ENCODE peak calls at places on chromosome 9, in seven cellular contexts. One of them, this sample, is unnamed.

GRCh38 chr9:99103909-99104458 is 929 bp upstream of the TGFBR1 start:
- DNase-seq in CD4-positive, alpha-beta memory T cell: no peak
- DNase-seq in body of pancreas: no peak
- DNase-seq in dorsolateral prefrontal cortex: peak
- DNase-seq in A549: no peak
- DNase-seq in psoas muscle: peak
- DNase-seq in heart left ventricle: no peak
- DNase-seq in this sample: no peak

GRCh38 chr9:109880276-109881169 is 100.5 kb downstream of the PALM2AKAP2 start:
- DNase-seq in heart left ventricle: no peak
- DNase-seq in CD4-positive, alpha-beta memory T cell: peak
- DNase-seq in psoas muscle: no peak
- DNase-seq in body of pancreas: no peak
- DNase-seq in A549: peak
- DNase-seq in dorsolateral prefrontal cortex: no peak
- DNase-seq in this sample: no peak

GRCh38 chr9:134618823-134619454 is 22.7 kb upstream of the COL5A1 start:
- DNase-seq in body of pancreas: peak
- DNase-seq in dorsolateral prefrontal cortex: no peak
- DNase-seq in psoas muscle: no peak
- DNase-seq in CD4-positive, alpha-beta memory T cell: no peak
- DNase-seq in A549: no peak
- DNase-seq in heart left ventricle: peak
- DNase-seq in this sample: no peak

GRCh38 chr9:27572566-27572917 is 739 bp downstream of the C9orf72 start:
- DNase-seq in CD4-positive, alpha-beta memory T cell: peak
- DNase-seq in dorsolateral prefrontal cortex: no peak
- DNase-seq in heart left ventricle: no peak
- DNase-seq in body of pancreas: peak
- DNase-seq in psoas muscle: no peak
- DNase-seq in A549: no peak
- DNase-seq in this sample: peak

GRCh38 chr9:90053027-90053426 is 448.2 kb downstream of the GADD45G start:
- DNase-seq in psoas muscle: no peak
- DNase-seq in dorsolateral prefrontal cortex: no peak
- DNase-seq in CD4-positive, alpha-beta memory T cell: no peak
- DNase-seq in heart left ventricle: no peak
- DNase-seq in body of pancreas: no peak
- DNase-seq in A549: no peak
- DNase-seq in this sample: no peak

GRCh38 chr9:89658401-89658800 is 53.6 kb downstream of the GADD45G start:
- DNase-seq in A549: no peak
- DNase-seq in dorsolateral prefrontal cortex: no peak
- DNase-seq in body of pancreas: no peak
- DNase-seq in heart left ventricle: no peak
- DNase-seq in psoas muscle: no peak
- DNase-seq in CD4-positive, alpha-beta memory T cell: no peak
- DNase-seq in this sample: no peak

GRCh38 chr9:74041588-74041987 is 455.5 kb upstream of the RORB start:
- DNase-seq in CD4-positive, alpha-beta memory T cell: no peak
- DNase-seq in psoas muscle: no peak
- DNase-seq in A549: no peak
- DNase-seq in heart left ventricle: no peak
- DNase-seq in body of pancreas: no peak
- DNase-seq in dorsolateral prefrontal cortex: no peak
- DNase-seq in this sample: no peak

GRCh38 chr9:134356496-134357470 is 30.5 kb downstream of the RXRA start:
- DNase-seq in body of pancreas: peak
- DNase-seq in A549: no peak
- DNase-seq in psoas muscle: no peak
- DNase-seq in CD4-positive, alpha-beta memory T cell: no peak
- DNase-seq in heart left ventricle: no peak
- DNase-seq in dorsolateral prefrontal cortex: no peak
- DNase-seq in this sample: no peak

GRCh38 chr9:121765021-121765950 is 113.9 kb downstream of the DAB2IP start:
- DNase-seq in psoas muscle: peak
- DNase-seq in heart left ventricle: peak
- DNase-seq in A549: no peak
- DNase-seq in body of pancreas: peak
- DNase-seq in dorsolateral prefrontal cortex: no peak
- DNase-seq in CD4-positive, alpha-beta memory T cell: no peak
- DNase-seq in this sample: no peak

GRCh38 chr9:8963882-8964281 is 1164.3 kb upstream of the DMAC1 start:
- DNase-seq in CD4-positive, alpha-beta memory T cell: no peak
- DNase-seq in A549: no peak
- DNase-seq in dorsolateral prefrontal cortex: no peak
- DNase-seq in body of pancreas: no peak
- DNase-seq in heart left ventricle: no peak
- DNase-seq in psoas muscle: no peak
- DNase-seq in this sample: no peak

GRCh38 chr9:127535834-127536233 is 76.2 kb upstream of the STXBP1 start:
- DNase-seq in psoas muscle: no peak
- DNase-seq in dorsolateral prefrontal cortex: no peak
- DNase-seq in heart left ventricle: no peak
- DNase-seq in body of pancreas: peak
- DNase-seq in CD4-positive, alpha-beta memory T cell: no peak
- DNase-seq in A549: no peak
- DNase-seq in this sample: no peak
- H3K27ac ChIP-seq in psoas muscle: no peak
- H3K27ac ChIP-seq in dorsolateral prefrontal cortex: no peak
- H3K27ac ChIP-seq in heart left ventricle: no peak
- H3K27ac ChIP-seq in body of pancreas: peak
- H3K27ac ChIP-seq in CD4-positive, alpha-beta memory T cell: no peak
- H3K27ac ChIP-seq in A549: peak
- H3K27ac ChIP-seq in this sample: peak

GRCh38 chr9:87502446-87503232 is 5.0 kb downstream of the DAPK1 start:
- DNase-seq in psoas muscle: no peak
- DNase-seq in CD4-positive, alpha-beta memory T cell: no peak
- DNase-seq in heart left ventricle: no peak
- DNase-seq in body of pancreas: peak
- DNase-seq in dorsolateral prefrontal cortex: no peak
- DNase-seq in A549: no peak
- DNase-seq in this sample: no peak
- H3K27ac ChIP-seq in psoas muscle: no peak
- H3K27ac ChIP-seq in CD4-positive, alpha-beta memory T cell: no peak
- H3K27ac ChIP-seq in heart left ventricle: peak
- H3K27ac ChIP-seq in body of pancreas: peak
- H3K27ac ChIP-seq in dorsolateral prefrontal cortex: no peak
- H3K27ac ChIP-seq in A549: peak
- H3K27ac ChIP-seq in this sample: no peak

DNA sequence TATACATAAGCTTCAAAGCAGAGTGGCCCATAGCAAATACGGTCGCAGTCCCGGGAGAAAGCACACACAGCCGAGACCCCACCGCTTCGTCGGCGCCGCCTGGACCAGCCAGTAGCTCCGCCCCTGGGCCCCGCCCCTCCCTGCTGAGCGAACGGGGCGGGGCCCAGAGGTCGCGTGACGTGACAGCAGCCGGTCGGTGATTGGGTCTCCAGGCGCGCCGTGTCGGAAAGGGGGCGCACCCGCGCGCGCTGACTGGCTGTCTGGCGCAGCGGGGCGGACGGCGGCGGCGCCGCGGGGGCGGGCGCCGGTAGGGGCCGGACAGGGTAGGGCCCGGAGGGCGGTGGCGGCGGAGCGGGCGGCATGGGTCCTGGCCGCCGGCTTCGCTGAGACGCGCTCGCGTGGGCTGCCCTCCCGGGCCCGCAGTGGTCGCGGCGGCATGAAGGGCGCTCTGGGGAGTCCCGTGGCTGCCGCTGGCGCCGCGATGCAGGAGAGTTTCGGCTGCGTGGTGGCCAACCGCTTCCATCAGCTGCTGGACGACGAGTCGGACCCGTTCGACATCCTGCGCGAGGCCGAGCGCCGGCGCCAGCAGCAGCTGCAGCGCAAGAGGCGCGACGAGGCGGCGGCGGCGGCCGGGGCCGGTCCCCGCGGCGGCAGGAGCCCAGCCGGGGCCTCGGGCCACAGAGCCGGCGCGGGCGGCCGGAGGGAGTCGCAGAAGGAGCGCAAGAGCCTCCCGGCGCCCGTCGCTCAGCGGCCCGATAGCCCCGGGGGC is at the start of gene HABP4:
- DNase-seq in dorsolateral prefrontal cortex: peak
- DNase-seq in A549: peak
- DNase-seq in psoas muscle: peak
- DNase-seq in heart left ventricle: peak
- DNase-seq in CD4-positive, alpha-beta memory T cell: peak
- DNase-seq in body of pancreas: peak
- DNase-seq in this sample: peak
- H3K27ac ChIP-seq in dorsolateral prefrontal cortex: peak
- H3K27ac ChIP-seq in A549: peak
- H3K27ac ChIP-seq in psoas muscle: peak
- H3K27ac ChIP-seq in heart left ventricle: peak
- H3K27ac ChIP-seq in CD4-positive, alpha-beta memory T cell: peak
- H3K27ac ChIP-seq in body of pancreas: peak
- H3K27ac ChIP-seq in this sample: peak

GRCh38 chr9:92481029-92481633 is 1.2 kb downstream of the ASPN start:
- DNase-seq in body of pancreas: no peak
- DNase-seq in heart left ventricle: no peak
- DNase-seq in A549: no peak
- DNase-seq in dorsolateral prefrontal cortex: no peak
- DNase-seq in CD4-positive, alpha-beta memory T cell: no peak
- DNase-seq in psoas muscle: no peak
- DNase-seq in this sample: no peak
- H3K27ac ChIP-seq in body of pancreas: no peak
- H3K27ac ChIP-seq in heart left ventricle: peak
- H3K27ac ChIP-seq in A549: no peak
- H3K27ac ChIP-seq in dorsolateral prefrontal cortex: no peak
- H3K27ac ChIP-seq in CD4-positive, alpha-beta memory T cell: no peak
- H3K27ac ChIP-seq in psoas muscle: peak
- H3K27ac ChIP-seq in this sample: peak